ENCODE peak calls at places on chromosomes 1 and 21, in nine cellular contexts. One of them, this sample, is unnamed.
A peak's percentile ranks its signal among the peaks of the same experiment; 100 is the strongest.

GRCh38 chr1:84782311-84782771 is 92.1 kb upstream of the SSX2IP start:
- DNase-seq in kidney: peak; percentile 76
- DNase-seq in H1: peak; percentile 64
- DNase-seq in colonic mucosa: peak; percentile 75
- DNase-seq in mammary epithelial cell: no peak
- DNase-seq in K562: peak; percentile 84
- DNase-seq in fibroblast of lung: peak; percentile 23
- DNase-seq in H9: peak; percentile 89
- DNase-seq in IMR-90: peak; percentile 17
- DNase-seq in this sample: peak; percentile 97

GRCh38 chr1:48250572-48250971 is 28.1 kb downstream of the SLC5A9 start:
- DNase-seq in IMR-90: no peak
- DNase-seq in H1: no peak
- DNase-seq in fibroblast of lung: no peak
- DNase-seq in H9: no peak
- DNase-seq in mammary epithelial cell: no peak
- DNase-seq in K562: no peak
- DNase-seq in kidney: no peak
- DNase-seq in colonic mucosa: peak; percentile 62
- DNase-seq in this sample: no peak

GRCh38 chr1:47992720-47993119 is 4.5 kb downstream of the TRABD2B start:
- DNase-seq in H9: peak; percentile 31
- DNase-seq in colonic mucosa: no peak
- DNase-seq in mammary epithelial cell: no peak
- DNase-seq in fibroblast of lung: no peak
- DNase-seq in IMR-90: no peak
- DNase-seq in H1: no peak
- DNase-seq in K562: no peak
- DNase-seq in kidney: no peak
- DNase-seq in this sample: peak; percentile 57

GRCh38 chr1:95309031-95309459 is 75.0 kb downstream of the RWDD3 start:
- DNase-seq in K562: peak; percentile 59
- DNase-seq in IMR-90: peak; percentile 21
- DNase-seq in H1: no peak
- DNase-seq in mammary epithelial cell: peak; percentile 28
- DNase-seq in fibroblast of lung: peak; percentile 67
- DNase-seq in kidney: no peak
- DNase-seq in H9: peak; percentile 43
- DNase-seq in colonic mucosa: no peak
- DNase-seq in this sample: peak; percentile 68

GRCh38 chr1:210292276-210292851 is 36.3 kb upstream of the HHAT start:
- DNase-seq in K562: peak; percentile 24
- DNase-seq in IMR-90: no peak
- DNase-seq in H1: no peak
- DNase-seq in H9: peak; percentile 89
- DNase-seq in fibroblast of lung: no peak
- DNase-seq in kidney: peak; percentile 92
- DNase-seq in mammary epithelial cell: peak; percentile 26
- DNase-seq in colonic mucosa: peak; percentile 66
- DNase-seq in this sample: peak; percentile 95

GRCh38 chr1:209485167-209485566 is 98.3 kb upstream of the CAMK1G start:
- DNase-seq in IMR-90: peak; percentile 51
- DNase-seq in fibroblast of lung: peak; percentile 81
- DNase-seq in mammary epithelial cell: peak; percentile 96
- DNase-seq in H9: no peak
- DNase-seq in K562: no peak
- DNase-seq in colonic mucosa: no peak
- DNase-seq in H1: no peak
- DNase-seq in kidney: no peak
- DNase-seq in this sample: no peak

GRCh38 chr1:29749021-29749420 is 512.7 kb downstream of the PTPRU start:
- DNase-seq in fibroblast of lung: no peak
- DNase-seq in K562: no peak
- DNase-seq in kidney: no peak
- DNase-seq in colonic mucosa: no peak
- DNase-seq in mammary epithelial cell: no peak
- DNase-seq in IMR-90: no peak
- DNase-seq in H9: no peak
- DNase-seq in H1: no peak
- DNase-seq in this sample: peak; percentile 12

GRCh38 chr1:198337886-198338285 is 181.1 kb downstream of the NEK7 start:
- DNase-seq in K562: no peak
- DNase-seq in fibroblast of lung: no peak
- DNase-seq in mammary epithelial cell: peak; percentile 28
- DNase-seq in H1: no peak
- DNase-seq in IMR-90: no peak
- DNase-seq in kidney: no peak
- DNase-seq in colonic mucosa: no peak
- DNase-seq in H9: no peak
- DNase-seq in this sample: no peak

GRCh38 chr1:36879613-36880012 is 154.7 kb downstream of the GRIK3 start:
- DNase-seq in H1: no peak
- DNase-seq in fibroblast of lung: no peak
- DNase-seq in mammary epithelial cell: no peak
- DNase-seq in IMR-90: no peak
- DNase-seq in kidney: no peak
- DNase-seq in colonic mucosa: peak; percentile 8
- DNase-seq in K562: no peak
- DNase-seq in H9: peak; percentile 16
- DNase-seq in this sample: no peak

GRCh38 chr1:7650801-7651200 is 120.3 kb upstream of the VAMP3 start:
- DNase-seq in H9: no peak
- DNase-seq in IMR-90: no peak
- DNase-seq in fibroblast of lung: no peak
- DNase-seq in kidney: no peak
- DNase-seq in H1: no peak
- DNase-seq in K562: no peak
- DNase-seq in mammary epithelial cell: no peak
- DNase-seq in colonic mucosa: no peak
- DNase-seq in this sample: no peak

GRCh38 chr21:38476385-38476784 is 21.9 kb downstream of the ERG start:
- DNase-seq in mammary epithelial cell: no peak
- DNase-seq in H1: no peak
- DNase-seq in K562: peak; percentile 34
- DNase-seq in fibroblast of lung: no peak
- DNase-seq in colonic mucosa: no peak
- DNase-seq in H9: no peak
- DNase-seq in IMR-90: no peak
- DNase-seq in kidney: no peak
- DNase-seq in this sample: no peak

DNA sequence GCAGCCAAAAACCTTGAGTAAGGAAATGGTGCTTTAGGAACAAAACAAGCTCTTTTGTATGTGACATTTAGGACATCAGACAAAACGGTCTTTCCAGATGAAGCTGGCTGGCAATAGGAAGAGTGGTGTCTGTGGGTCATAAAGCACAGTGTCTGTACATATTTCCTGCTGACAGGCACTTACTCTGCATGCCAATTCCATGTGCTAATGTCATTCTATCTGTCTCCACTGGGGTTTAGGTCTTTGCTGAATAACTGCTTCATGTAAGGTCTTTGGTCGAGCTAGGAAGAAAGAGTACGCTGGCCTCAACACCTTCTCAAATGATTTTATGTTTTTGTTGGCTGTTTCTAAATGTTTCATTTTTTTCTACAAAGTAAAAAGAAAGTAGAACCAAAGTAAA is 163.5 kb downstream of the BRINP2 start:
- DNase-seq in fibroblast of lung: no peak
- DNase-seq in colonic mucosa: no peak
- DNase-seq in H9: no peak
- DNase-seq in IMR-90: no peak
- DNase-seq in H1: no peak
- DNase-seq in mammary epithelial cell: no peak
- DNase-seq in K562: no peak
- DNase-seq in kidney: no peak
- DNase-seq in this sample: no peak
- TF ChIP-seq CTCF in fibroblast of lung: no peak
- TF ChIP-seq CTCF in colonic mucosa: no peak
- TF ChIP-seq CTCF in H9: no peak
- TF ChIP-seq CTCF in IMR-90: no peak
- TF ChIP-seq CTCF in H1: no peak
- TF ChIP-seq CTCF in mammary epithelial cell: peak; percentile 42
- TF ChIP-seq CTCF in K562: no peak
- TF ChIP-seq CTCF in kidney: no peak
- TF ChIP-seq CTCF in this sample: peak; percentile 47

DNA sequence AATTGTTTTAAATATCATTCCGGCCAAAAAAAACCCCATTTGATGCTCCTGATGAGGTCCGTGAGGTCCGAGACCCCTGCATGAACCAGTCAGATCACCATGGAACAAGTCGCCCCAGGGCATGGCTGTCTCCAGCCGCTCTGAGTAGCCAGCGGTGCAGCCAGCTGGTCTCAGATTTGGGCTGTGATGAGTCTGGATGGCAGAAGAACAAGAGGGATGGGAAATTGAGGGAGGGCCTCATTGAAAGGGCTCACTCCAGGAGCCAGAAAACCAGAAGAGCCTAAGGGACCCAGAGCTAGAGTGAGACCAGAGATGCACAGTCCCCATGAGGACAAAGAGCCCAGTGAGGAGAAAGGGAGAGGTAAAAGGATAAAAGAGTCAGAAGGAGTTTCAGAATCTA is 174.0 kb downstream of the TOMM20 start:
- DNase-seq in kidney: no peak
- DNase-seq in colonic mucosa: peak; percentile 22
- DNase-seq in H1: no peak
- DNase-seq in mammary epithelial cell: no peak
- DNase-seq in K562: no peak
- DNase-seq in IMR-90: no peak
- DNase-seq in fibroblast of lung: no peak
- DNase-seq in H9: no peak
- DNase-seq in this sample: no peak
- H3K27ac ChIP-seq in kidney: peak overlapping the region; percentile 42
- H3K27ac ChIP-seq in colonic mucosa: peak overlapping the region; percentile 98
- H3K27ac ChIP-seq in H1: no peak overlapping the region
- H3K27ac ChIP-seq in mammary epithelial cell: no peak overlapping the region
- H3K27ac ChIP-seq in K562: no peak overlapping the region
- H3K27ac ChIP-seq in IMR-90: no peak overlapping the region
- H3K27ac ChIP-seq in fibroblast of lung: peak overlapping the region; percentile 71
- H3K27ac ChIP-seq in H9: no peak overlapping the region
- H3K27ac ChIP-seq in this sample: peak overlapping the region; percentile 10

GRCh38 chr1:160401487-160401805 is 1.1 kb downstream of the VANGL2 start:
- DNase-seq in H1: no peak
- DNase-seq in H9: no peak
- DNase-seq in colonic mucosa: peak; percentile 25
- DNase-seq in IMR-90: no peak
- DNase-seq in fibroblast of lung: no peak
- DNase-seq in K562: no peak
- DNase-seq in kidney: no peak
- DNase-seq in mammary epithelial cell: no peak
- DNase-seq in this sample: no peak

GRCh38 chr1:160399544-160400283 is 650 bp upstream of the VANGL2 start:
- DNase-seq in K562: no peak
- DNase-seq in IMR-90: no peak
- DNase-seq in fibroblast of lung: no peak
- DNase-seq in kidney: no peak
- DNase-seq in H9: no peak
- DNase-seq in colonic mucosa: peak; percentile 15
- DNase-seq in H1: no peak
- DNase-seq in mammary epithelial cell: no peak
- DNase-seq in this sample: peak; percentile 72

GRCh38 chr1:160400284-160400645 is at the start of gene VANGL2:
- DNase-seq in K562: peak; percentile 89
- DNase-seq in IMR-90: peak; percentile 41
- DNase-seq in mammary epithelial cell: peak; percentile 38
- DNase-seq in H9: peak; percentile 89
- DNase-seq in colonic mucosa: peak; percentile 80
- DNase-seq in kidney: peak; percentile 91
- DNase-seq in fibroblast of lung: peak; percentile 53
- DNase-seq in H1: no peak
- DNase-seq in this sample: peak; percentile 96

GRCh38 chr1:160401972-160402795 is 1.8 kb downstream of the VANGL2 start:
- DNase-seq in mammary epithelial cell: no peak
- DNase-seq in K562: no peak
- DNase-seq in kidney: no peak
- DNase-seq in H9: no peak
- DNase-seq in IMR-90: no peak
- DNase-seq in H1: no peak
- DNase-seq in colonic mucosa: peak; percentile 13
- DNase-seq in fibroblast of lung: no peak
- DNase-seq in this sample: peak; percentile 37

DNA sequence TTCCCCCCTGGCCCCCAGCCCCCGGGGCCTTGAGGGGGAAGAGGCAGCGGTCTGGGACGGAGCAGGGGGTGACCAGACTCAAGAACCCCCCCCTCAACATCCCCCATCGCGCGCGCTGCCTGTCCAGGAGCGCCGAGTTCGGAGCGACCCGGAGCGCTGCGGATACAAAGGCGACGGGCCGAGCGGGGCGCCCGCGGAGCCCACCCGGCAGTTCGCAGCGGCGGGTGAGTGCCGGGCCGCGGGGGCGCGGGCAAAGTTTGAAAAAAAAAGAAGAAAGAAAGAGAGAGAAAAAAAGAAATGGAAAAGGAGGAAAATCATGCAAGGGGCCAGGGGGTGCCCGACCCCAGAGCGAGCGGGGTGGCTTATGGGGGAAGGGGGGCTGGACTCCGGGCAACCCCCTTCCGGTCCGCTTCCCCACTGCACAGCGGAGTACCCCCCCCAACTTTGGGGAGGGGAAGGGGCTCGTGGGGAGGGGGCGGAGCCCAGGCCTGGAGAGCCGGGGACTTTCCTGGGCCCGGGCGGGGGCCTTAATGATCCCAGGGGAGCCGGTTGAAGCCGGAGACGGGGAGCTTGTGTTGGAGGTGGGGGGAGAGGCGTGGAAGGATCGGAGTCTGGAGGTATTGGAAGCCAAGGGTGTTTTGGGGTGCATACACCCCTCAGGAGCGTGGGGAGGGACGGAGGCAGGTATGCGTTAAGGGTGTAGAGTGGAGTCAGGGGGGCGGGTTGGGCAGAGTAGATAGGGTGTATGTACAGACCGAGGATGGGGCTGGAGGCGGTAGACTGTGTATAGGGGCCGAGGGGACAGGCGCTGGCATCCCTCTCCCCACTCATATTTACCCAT is 502 bp downstream of the VANGL2 start:
- DNase-seq in IMR-90: no peak
- DNase-seq in H9: peak; percentile 45
- DNase-seq in H1: no peak
- DNase-seq in K562: no peak
- DNase-seq in fibroblast of lung: no peak
- DNase-seq in mammary epithelial cell: no peak
- DNase-seq in kidney: peak; percentile 75
- DNase-seq in colonic mucosa: peak; percentile 35
- DNase-seq in this sample: peak; percentile 67
- H3K9ac ChIP-seq in IMR-90: peak overlapping the region; percentile 61
- H3K9ac ChIP-seq in H9: peak overlapping the region; percentile 68
- H3K9ac ChIP-seq in H1: peak overlapping the region; percentile 80
- H3K9ac ChIP-seq in K562: peak overlapping the region; percentile 89
- H3K9ac ChIP-seq in fibroblast of lung: no peak overlapping the region
- H3K9ac ChIP-seq in mammary epithelial cell: no peak overlapping the region
- H3K9ac ChIP-seq in kidney: peak overlapping the region; percentile 55
- H3K9ac ChIP-seq in colonic mucosa: peak overlapping the region; percentile 60
- H3K9ac ChIP-seq in this sample: peak overlapping the region; percentile 90

DNA sequence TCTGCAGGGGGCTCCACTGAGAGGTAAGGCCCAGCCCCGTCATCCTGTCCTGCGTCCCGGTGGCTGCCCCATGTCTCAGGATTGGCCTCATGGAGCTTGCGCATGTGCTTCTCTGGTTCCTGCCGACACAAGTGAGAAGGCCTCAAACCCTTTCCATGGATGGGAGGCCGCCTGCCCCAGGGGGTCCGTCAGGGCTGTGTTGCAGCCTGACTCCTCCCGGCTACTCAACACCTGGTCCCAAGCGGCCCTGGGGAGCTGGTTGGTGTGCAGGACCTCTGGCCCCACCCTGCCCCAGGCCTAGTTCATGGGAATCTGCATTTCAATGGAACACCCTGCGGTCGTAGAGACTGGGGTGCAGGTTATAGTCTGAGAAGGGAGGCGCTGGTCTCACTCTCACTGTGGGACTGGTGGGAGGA is 21.1 kb upstream of the PDE9A start:
- DNase-seq in H1: no peak
- DNase-seq in K562: no peak
- DNase-seq in H9: no peak
- DNase-seq in kidney: peak; percentile 45
- DNase-seq in mammary epithelial cell: no peak
- DNase-seq in IMR-90: no peak
- DNase-seq in fibroblast of lung: no peak
- DNase-seq in colonic mucosa: no peak
- DNase-seq in this sample: peak; percentile 53
- TF ChIP-seq CTCF in H1: peak; percentile 2
- TF ChIP-seq CTCF in K562: no peak
- TF ChIP-seq CTCF in H9: peak; percentile 29
- TF ChIP-seq CTCF in kidney: no peak
- TF ChIP-seq CTCF in mammary epithelial cell: no peak
- TF ChIP-seq CTCF in IMR-90: no peak
- TF ChIP-seq CTCF in fibroblast of lung: no peak
- TF ChIP-seq CTCF in colonic mucosa: no peak
- TF ChIP-seq CTCF in this sample: peak; percentile 34

This sample was measured in endodermal cell.